ENCODE peak calls at places on chromosome 7, in nine cellular contexts. N, J, Y, E, M, K, P, F and X are unnamed samples.

GRCh38 chr7:152574892-152575511 is 100.9 kb downstream of the XRCC2 start:
- DNase-seq in N (no peak), J (no peak), Y (no peak), E (no peak), M (no peak), K (no peak), P (no peak), F (no peak), X (peak)

GRCh38 chr7:142567676-142568075 is 181.6 kb upstream of the PRSS1 start:
- DNase-seq in N (no peak), J (no peak), Y (no peak), E (no peak), M (peak), K (no peak), P (no peak), F (no peak), X (no peak)

GRCh38 chr7:100102950-100103840 is 1.8 kb downstream of the AP4M1 start:
- DNase-seq in N (no peak), J (no peak), Y (peak), E (no peak), M (no peak), K (no peak), P (no peak), F (no peak), X (no peak)

GRCh38 chr7:51249187-51249945 is 67.2 kb downstream of the COBL start:
- DNase-seq in N (no peak), J (no peak), Y (no peak), E (no peak), M (no peak), K (no peak), P (no peak), F (no peak), X (no peak)

GRCh38 chr7:123798527-123799188 is 46.3 kb upstream of the HYAL4 start:
- DNase-seq in N (no peak), J (no peak), Y (no peak), E (no peak), M (no peak), K (no peak), P (no peak), F (no peak), X (no peak)

GRCh38 chr7:151806938-151807775 is 69.8 kb downstream of the PRKAG2 start:
- DNase-seq in N (no peak), J (no peak), Y (no peak), E (no peak), M (no peak), K (no peak), P (no peak), F (no peak), X (no peak)

GRCh38 chr7:135380351-135380750 is 129.6 kb downstream of the CNOT4 start:
- DNase-seq in N (no peak), J (no peak), Y (no peak), E (no peak), M (no peak), K (no peak), P (no peak), F (no peak), X (no peak)

GRCh38 chr7:77794000-77794399 is 4.2 kb downstream of the TMEM60 start:
- DNase-seq in N (no peak), J (no peak), Y (no peak), E (no peak), M (no peak), K (no peak), P (no peak), F (no peak), X (no peak)

GRCh38 chr7:28758186-28758585 is 199.9 kb downstream of the TRIL start:
- DNase-seq in N (no peak), J (no peak), Y (no peak), E (no peak), M (no peak), K (no peak), P (no peak), F (no peak), X (no peak)

GRCh38 chr7:28749673-28750072 is 208.5 kb downstream of the TRIL start:
- DNase-seq in N (no peak), J (no peak), Y (no peak), E (no peak), M (no peak), K (no peak), P (no peak), F (no peak), X (no peak)

GRCh38 chr7:28750981-28751380 is 207.1 kb downstream of the TRIL start:
- DNase-seq in N (no peak), J (no peak), Y (no peak), E (no peak), M (peak), K (no peak), P (no peak), F (no peak), X (no peak)

GRCh38 chr7:28755255-28755654 is 202.9 kb downstream of the TRIL start:
- DNase-seq in N (no peak), J (no peak), Y (no peak), E (no peak), M (no peak), K (no peak), P (no peak), F (no peak), X (no peak)

DNA sequence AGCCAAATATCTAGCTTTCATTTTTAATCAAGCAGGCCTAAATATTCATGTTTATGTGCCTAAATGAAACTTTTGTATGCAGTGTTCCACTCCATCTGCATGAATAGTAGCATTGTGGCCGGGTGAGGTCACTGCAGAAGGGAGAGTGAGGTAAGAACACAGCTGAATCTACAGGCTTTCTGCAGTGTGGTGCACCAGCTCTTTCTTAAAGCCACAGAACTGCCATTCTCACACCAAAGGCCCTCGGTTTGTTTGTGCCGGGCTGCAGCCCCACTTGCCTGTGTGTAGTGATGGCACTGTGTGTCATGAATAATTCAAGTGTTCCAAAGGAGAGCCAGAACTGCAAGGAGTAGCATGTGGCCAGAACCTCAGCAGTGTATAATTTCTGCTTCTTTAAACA is 204.1 kb downstream of the TRIL start:
- DNase-seq in N (no peak), J (no peak), Y (no peak), E (no peak), M (no peak), K (no peak), P (no peak), F (no peak), X (peak)
- TF ChIP-seq CTCF in N (no peak), J (no peak), Y (no peak), E (no peak), M (no peak), K (no peak), P (no peak), F (no peak), X (no peak)

GRCh38 chr7:23653942-23654341 is 26.1 kb upstream of the FAM221A start:
- DNase-seq in N (no peak), J (no peak), Y (no peak), E (no peak), M (peak), K (no peak), P (no peak), F (no peak), X (no peak)

GRCh38 chr7:23658831-23659427 is 21.1 kb upstream of the FAM221A start:
- DNase-seq in N (no peak), J (no peak), Y (no peak), E (no peak), M (no peak), K (no peak), P (no peak), F (no peak), X (no peak)

GRCh38 chr7:23655433-23655832 is 24.6 kb upstream of the FAM221A start:
- DNase-seq in N (no peak), J (no peak), Y (no peak), E (no peak), M (no peak), K (no peak), P (no peak), F (no peak), X (no peak)

DNA sequence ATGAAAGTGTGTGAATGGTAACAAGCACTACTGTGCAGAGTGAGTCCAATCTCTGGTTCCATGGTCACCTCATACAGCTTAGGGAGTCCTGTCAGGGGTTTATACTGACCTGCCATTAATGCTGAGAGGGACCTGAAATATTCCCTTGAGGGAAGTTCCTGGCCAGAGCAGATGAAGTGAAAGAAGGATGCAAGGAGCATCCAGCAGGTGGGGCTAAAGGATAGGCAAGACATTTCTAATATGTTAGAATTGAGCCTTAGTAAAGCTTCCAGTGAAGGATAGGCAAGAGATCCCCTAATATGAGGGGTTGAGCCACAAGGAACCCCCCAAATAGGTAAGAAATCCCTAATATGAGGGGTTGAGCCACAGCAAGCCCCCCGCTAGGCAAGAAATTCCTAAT is 25.5 kb upstream of the FAM221A start:
- DNase-seq in N (peak), J (no peak), Y (no peak), E (no peak), M (peak), K (peak), P (no peak), F (no peak), X (no peak)
- TF ChIP-seq CTCF in N (no peak), J (no peak), Y (peak), E (peak), M (peak), K (peak), P (peak), F (no peak), X (no peak)

GRCh38 chr7:98724591-98724990 is 107.5 kb downstream of the NPTX2 start:
- DNase-seq in N (no peak), J (no peak), Y (no peak), E (no peak), M (no peak), K (no peak), P (no peak), F (no peak), X (no peak)

GRCh38 chr7:98731651-98732050 is 114.6 kb downstream of the NPTX2 start:
- DNase-seq in N (no peak), J (no peak), Y (no peak), E (no peak), M (no peak), K (no peak), P (no peak), F (no peak), X (no peak)

GRCh38 chr7:98730331-98730730 is 113.2 kb downstream of the NPTX2 start:
- DNase-seq in N (no peak), J (no peak), Y (no peak), E (no peak), M (peak), K (no peak), P (no peak), F (no peak), X (no peak)

GRCh38 chr7:98727146-98727709 is 110.1 kb downstream of the NPTX2 start:
- DNase-seq in N (no peak), J (no peak), Y (no peak), E (no peak), M (peak), K (no peak), P (no peak), F (no peak), X (no peak)

GRCh38 chr7:98728555-98728954 is 111.5 kb downstream of the NPTX2 start:
- DNase-seq in N (no peak), J (no peak), Y (no peak), E (no peak), M (peak), K (no peak), P (no peak), F (no peak), X (no peak)
- TF ChIP-seq CTCF in N (no peak), J (no peak), Y (no peak), E (no peak), M (no peak), K (no peak), P (no peak), F (no peak), X (no peak)

GRCh38 chr7:19442016-19442785 is 266.6 kb downstream of the POLR1F start:
- DNase-seq in N (no peak), J (no peak), Y (no peak), E (peak), M (peak), K (no peak), P (no peak), F (peak), X (peak)
- TF ChIP-seq CTCF in N (no peak), J (no peak), Y (peak), E (peak), M (peak), K (no peak), P (peak), F (no peak), X (peak)

GRCh38 chr7:89377219-89377618 is 581.7 kb upstream of the TEX47 start:
- DNase-seq in N (no peak), J (no peak), Y (no peak), E (no peak), M (no peak), K (no peak), P (no peak), F (no peak), X (no peak)
- TF ChIP-seq CTCF in N (no peak), J (no peak), Y (no peak), E (no peak), M (no peak), K (no peak), P (no peak), F (no peak), X (no peak)